ENCODE peak calls at places on chromosomes 12 and 14, in six cellular contexts. R is neuronal stem cell, U is H9, C is H1, B is trophoblast cell, T is mesenchymal stem cell. I is an unnamed sample.
A peak's percentile ranks its signal among the peaks of the same experiment; 100 is the strongest.

GRCh38 chr14:88424573-88424972 is 39.1 kb downstream of the SPATA7 start:
- DNase-seq in R (no peak), U (no peak), C (no peak), B (no peak), T (no peak), I (peak; percentile 52)

GRCh38 chr14:52272375-52272774 is 4.9 kb downstream of the PTGDR start:
- DNase-seq in R (peak; percentile 6), U (no peak), C (no peak), B (no peak), T (peak; percentile 42), I (peak; percentile 40)

GRCh38 chr14:103994535-103995184 is 52.3 kb upstream of the RD3L start:
- DNase-seq in R (no peak), U (no peak), C (no peak), B (peak; percentile 65), T (no peak), I (peak; percentile 4)

GRCh38 chr14:51006781-51007211 is 62.5 kb upstream of the PYGL start:
- DNase-seq in R (peak; percentile 20), U (no peak), C (no peak), B (peak; percentile 52), T (peak; percentile 39), I (peak; percentile 58)

GRCh38 chr14:89342049-89342448 is 75.0 kb downstream of the FOXN3 start:
- DNase-seq in R (no peak), U (no peak), C (no peak), B (no peak), T (no peak), I (no peak)

GRCh38 chr12:87687362-87687761 is 341.8 kb downstream of the C12orf50 start:
- DNase-seq in R (no peak), U (peak; percentile 46), C (no peak), B (no peak), T (peak; percentile 31), I (peak; percentile 60)

GRCh38 chr14:35944847-35945246 is 118.7 kb downstream of the BRMS1L start:
- DNase-seq in R (no peak), U (peak; percentile 76), C (peak; percentile 21), B (no peak), T (no peak), I (no peak)

GRCh38 chr14:80324649-80325048 is 113.3 kb upstream of the DIO2 start:
- DNase-seq in R (no peak), U (no peak), C (no peak), B (no peak), T (no peak), I (no peak)

GRCh38 chr12:128797119-128798118 is 26.3 kb downstream of the SLC15A4 start:
- DNase-seq in R (no peak), U (no peak), C (peak; percentile 50), B (no peak), T (peak; percentile 84), I (peak; percentile 63)

GRCh38 chr12:25585662-25586061 is 32.6 kb upstream of the LMNTD1 start:
- DNase-seq in R (no peak), U (no peak), C (no peak), B (no peak), T (no peak), I (no peak)

GRCh38 chr14:92551066-92551841 is 37.7 kb downstream of the RIN3 start:
- DNase-seq in R (no peak), U (no peak), C (no peak), B (no peak), T (no peak), I (no peak)

GRCh38 chr12:118439068-118439467 is 62.7 kb downstream of the SUDS3 start:
- DNase-seq in R (no peak), U (no peak), C (no peak), B (no peak), T (no peak), I (no peak)

GRCh38 chr12:110689601-110690430 is 901 bp upstream of the HVCN1 start:
- DNase-seq in R (no peak), U (peak; percentile 81), C (no peak), B (no peak), T (no peak), I (no peak)

GRCh38 chr14:28754209-28754985 is 12.2 kb upstream of the FOXG1 start:
- DNase-seq in R (no peak), U (peak; percentile 35), C (no peak), B (peak; percentile 20), T (peak; percentile 52), I (peak; percentile 48)

GRCh38 chr12:113515082-113515856 is 43.6 kb upstream of the LHX5 start:
- DNase-seq in R (peak; percentile 79), U (peak; percentile 69), C (peak; percentile 47), B (no peak), T (no peak), I (no peak)

GRCh38 chr14:54659365-54659764 is 92.4 kb downstream of the SAMD4A start:
- DNase-seq in R (no peak), U (no peak), C (no peak), B (no peak), T (no peak), I (no peak)

GRCh38 chr12:91877022-91877421 is 268.6 kb downstream of the BTG1 start:
- DNase-seq in R (no peak), U (no peak), C (no peak), B (peak; percentile 32), T (peak; percentile 33), I (peak; percentile 40)

GRCh38 chr14:64845878-64846277 is 33.8 kb downstream of the SPTB start:
- DNase-seq in R (no peak), U (no peak), C (no peak), B (no peak), T (no peak), I (peak; percentile 64)

GRCh38 chr14:65926504-65926903 is 514.0 kb downstream of the FUT8 start:
- DNase-seq in R (no peak), U (peak; percentile 82), C (peak; percentile 15), B (no peak), T (no peak), I (no peak)

GRCh38 chr14:23202001-23202400 is 18.5 kb upstream of the SLC7A8 start:
- DNase-seq in R (no peak), U (no peak), C (no peak), B (no peak), T (no peak), I (no peak)

GRCh38 chr12:27309293-27309994 is 23.2 kb upstream of the BMAL2 start:
- DNase-seq in R (no peak), U (no peak), C (no peak), B (no peak), T (no peak), I (no peak)

GRCh38 chr12:4027412-4027811 is 154.2 kb upstream of the PARP11 start:
- DNase-seq in R (no peak), U (no peak), C (no peak), B (no peak), T (peak; percentile 38), I (peak; percentile 7)

GRCh38 chr12:24255920-24256635 is 306.6 kb upstream of the SOX5 start:
- DNase-seq in R (peak; percentile 30), U (no peak), C (no peak), B (no peak), T (no peak), I (no peak)

GRCh38 chr14:33792387-33793368 is 158.2 kb downstream of the EGLN3 start:
- DNase-seq in R (peak; percentile 76), U (peak; percentile 79), C (peak; percentile 46), B (peak; percentile 61), T (peak; percentile 71), I (peak; percentile 66)

GRCh38 chr12:56622535-56622934 is 7.6 kb downstream of the BAZ2A start:
- DNase-seq in R (no peak), U (no peak), C (no peak), B (no peak), T (no peak), I (no peak)

GRCh38 chr14:43005807-43006206 is 1399.1 kb downstream of the LRFN5 start:
- DNase-seq in R (no peak), U (no peak), C (no peak), B (no peak), T (peak; percentile 22), I (peak; percentile 23)
- H3K9me3 ChIP-seq in R (peaks cover 11% of the 10 kb centered on the region), U (peaks cover 75% of the 10 kb centered on the region), C (peaks cover 35% of the 10 kb centered on the region), B (peaks cover 3% of the 10 kb centered on the region), T (peaks cover 70% of the 10 kb centered on the region), I (peaks cover 19% of the 10 kb centered on the region)

DNA sequence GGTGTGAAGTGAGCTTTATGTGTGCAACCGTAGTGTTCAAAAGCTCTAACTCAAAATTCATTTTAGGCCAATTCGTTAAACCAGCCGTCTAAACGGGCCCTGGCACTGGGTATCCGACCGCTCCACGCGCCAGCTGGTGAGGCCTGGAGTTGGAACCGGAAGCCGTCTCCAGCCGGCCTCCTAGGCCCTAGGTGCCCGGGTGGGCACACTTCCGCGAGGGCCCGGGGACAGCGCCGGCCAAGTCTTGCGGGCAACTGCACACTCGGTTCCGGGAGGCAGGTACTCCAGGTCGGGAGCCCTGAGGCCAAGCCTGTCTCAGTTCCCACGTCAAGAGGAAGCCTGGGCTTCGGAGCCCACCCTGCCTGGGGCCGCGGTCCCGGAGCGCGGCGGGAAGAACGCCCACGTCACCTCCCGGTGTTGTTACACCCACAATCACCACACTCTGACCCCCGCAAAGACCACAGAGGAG is 16.2 kb downstream of the OTX2 start:
- DNase-seq in R (no peak), U (peak; percentile 74), C (no peak), B (no peak), T (no peak), I (no peak)
- H3K9ac ChIP-seq in R (no peak overlapping the region), U (no peak overlapping the region), C (no peak overlapping the region), B (no peak overlapping the region), T (no peak overlapping the region), I (no peak overlapping the region)

GRCh38 chr14:98819132-98819866 is 452.7 kb downstream of the BCL11B start:
- DNase-seq in R (no peak), U (peak; percentile 95), C (peak; percentile 86), B (peak; percentile 53), T (no peak), I (no peak)
- H3K4ac ChIP-seq in R (no peak overlapping the region), U (no peak overlapping the region), C (no peak overlapping the region), B (no peak overlapping the region), T (no peak overlapping the region), I (no peak overlapping the region)

DNA sequence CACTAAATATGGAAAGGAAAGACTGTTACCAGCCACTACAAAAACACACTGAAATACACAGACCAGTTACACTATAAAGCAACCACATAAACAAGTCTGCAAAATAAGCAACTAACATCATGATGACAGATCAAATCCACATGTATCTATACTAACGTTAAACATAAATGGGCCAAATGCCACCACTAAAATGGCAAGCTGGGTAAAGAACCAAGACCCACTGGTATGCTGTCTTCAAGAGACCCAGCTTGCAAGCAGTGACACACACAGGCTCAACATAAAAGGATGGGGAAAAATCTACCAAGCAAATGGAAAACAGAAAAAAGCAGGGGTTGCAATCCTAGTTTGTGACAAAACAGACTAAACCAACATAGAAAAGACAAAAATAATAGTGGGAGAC is 260.9 kb upstream of the SSTR1 start:
- DNase-seq in R (no peak), U (no peak), C (no peak), B (no peak), T (no peak), I (no peak)
- H3K9me3 ChIP-seq in R (no peaks in the 10 kb centered on the region), U (no peaks in the 10 kb centered on the region), C (peaks cover 17% of the 10 kb centered on the region), B (peaks cover 4% of the 10 kb centered on the region), T (peaks cover 41% of the 10 kb centered on the region), I (peaks cover 7% of the 10 kb centered on the region)